ENCODE peak calls at places on chromosomes 4 and X, in nine cellular contexts. W is WTC11, S is kidney, B is lower leg skin, Q is psoas muscle, H is spleen, D is neural crest cell, V is GM12864, O is fibroblast of pulmonary artery. F is an unnamed sample.

GRCh38 chrX:47200385-47201150 is 6.9 kb downstream of the UBA1 start:
- DNase-seq in W (no peak), S (no peak), B (peak), Q (peak), H (no peak), D (no peak), V (no peak), O (peak), F (peak)

GRCh38 chr4:37441231-37442061 is 196.9 kb downstream of the NWD2 start:
- DNase-seq in W (no peak), S (no peak), B (no peak), Q (no peak), H (no peak), D (no peak), V (no peak), O (no peak), F (no peak)

GRCh38 chr4:153113838-153114105 is 90.5 kb upstream of the TRIM2 start:
- DNase-seq in W (no peak), S (no peak), B (no peak), Q (no peak), H (no peak), D (no peak), V (no peak), O (no peak), F (no peak)

GRCh38 chrX:65635371-65635770 is 32.1 kb upstream of the MSN start:
- DNase-seq in W (no peak), S (no peak), B (no peak), Q (no peak), H (no peak), D (no peak), V (no peak), O (peak), F (no peak)

GRCh38 chrX:57329008-57329407 is 42.5 kb downstream of the FAAH2 start:
- DNase-seq in W (no peak), S (no peak), B (no peak), Q (no peak), H (no peak), D (no peak), V (no peak), O (no peak), F (no peak)

GRCh38 chr4:766152-766515 is 59.8 kb downstream of the CPLX1 start:
- DNase-seq in W (no peak), S (peak), B (no peak), Q (no peak), H (no peak), D (no peak), V (no peak), O (no peak), F (no peak)

GRCh38 chrX:53374923-53375322 is 47.5 kb downstream of the SMC1A start:
- DNase-seq in W (no peak), S (no peak), B (no peak), Q (no peak), H (no peak), D (no peak), V (no peak), O (no peak), F (no peak)

GRCh38 chr4:64399313-64400109 is 9.7 kb downstream of the TECRL start:
- DNase-seq in W (peak), S (no peak), B (no peak), Q (peak), H (no peak), D (no peak), V (no peak), O (no peak), F (peak)

GRCh38 chr4:166017804-166018203 is 144.8 kb downstream of the TLL1 start:
- DNase-seq in W (no peak), S (no peak), B (no peak), Q (no peak), H (no peak), D (no peak), V (no peak), O (no peak), F (no peak)

GRCh38 chrX:11665144-11666040 is at the start of gene ARHGAP6:
- DNase-seq in W (peak), S (peak), B (peak), Q (peak), H (no peak), D (peak), V (no peak), O (peak), F (peak)

GRCh38 chr4:81375745-81376144 is 96.0 kb downstream of the RASGEF1B start:
- DNase-seq in W (peak), S (no peak), B (no peak), Q (no peak), H (no peak), D (no peak), V (no peak), O (no peak), F (no peak)

GRCh38 chrX:40908857-40909475 is 173.6 kb upstream of the MED14 start:
- DNase-seq in W (no peak), S (no peak), B (no peak), Q (no peak), H (no peak), D (no peak), V (no peak), O (peak), F (no peak)

GRCh38 chr4:47278631-47279030 is 184.9 kb downstream of the COMMD8 start:
- DNase-seq in W (no peak), S (no peak), B (no peak), Q (no peak), H (no peak), D (no peak), V (no peak), O (no peak), F (no peak)

GRCh38 chrX:152896450-152896849 is 1.4 kb upstream of the ZNF185 start:
- DNase-seq in W (no peak), S (peak), B (no peak), Q (no peak), H (peak), D (no peak), V (no peak), O (peak), F (peak)

GRCh38 chrX:97328853-97329252 is 445.1 kb downstream of the RPA4 start:
- DNase-seq in W (no peak), S (no peak), B (no peak), Q (no peak), H (no peak), D (no peak), V (no peak), O (no peak), F (no peak)

GRCh38 chr4:12679217-12679616 is 804.9 kb downstream of the RAB28 start:
- DNase-seq in W (no peak), S (no peak), B (no peak), Q (no peak), H (no peak), D (no peak), V (no peak), O (peak), F (no peak)
- TF ChIP-seq CTCF in W (no peak), S (no peak), B (no peak), Q (no peak), H (no peak), D (peak), V (peak), O (peak), F (peak)

GRCh38 chrX:115036029-115036428 is 18.6 kb upstream of the IL13RA2 start:
- DNase-seq in W (no peak), S (no peak), B (no peak), Q (no peak), H (no peak), D (no peak), V (no peak), O (no peak), F (no peak)

GRCh38 chrX:115038406-115038805 is 21.0 kb upstream of the IL13RA2 start:
- DNase-seq in W (no peak), S (no peak), B (no peak), Q (no peak), H (no peak), D (no peak), V (no peak), O (no peak), F (no peak)

GRCh38 chrX:115040417-115040816 is 23.0 kb upstream of the IL13RA2 start:
- DNase-seq in W (peak), S (no peak), B (no peak), Q (no peak), H (no peak), D (no peak), V (no peak), O (no peak), F (no peak)
- TF ChIP-seq CTCF in W (no peak), S (no peak), B (no peak), Q (no peak), H (no peak), D (no peak), V (no peak), O (no peak), F (no peak)

DNA sequence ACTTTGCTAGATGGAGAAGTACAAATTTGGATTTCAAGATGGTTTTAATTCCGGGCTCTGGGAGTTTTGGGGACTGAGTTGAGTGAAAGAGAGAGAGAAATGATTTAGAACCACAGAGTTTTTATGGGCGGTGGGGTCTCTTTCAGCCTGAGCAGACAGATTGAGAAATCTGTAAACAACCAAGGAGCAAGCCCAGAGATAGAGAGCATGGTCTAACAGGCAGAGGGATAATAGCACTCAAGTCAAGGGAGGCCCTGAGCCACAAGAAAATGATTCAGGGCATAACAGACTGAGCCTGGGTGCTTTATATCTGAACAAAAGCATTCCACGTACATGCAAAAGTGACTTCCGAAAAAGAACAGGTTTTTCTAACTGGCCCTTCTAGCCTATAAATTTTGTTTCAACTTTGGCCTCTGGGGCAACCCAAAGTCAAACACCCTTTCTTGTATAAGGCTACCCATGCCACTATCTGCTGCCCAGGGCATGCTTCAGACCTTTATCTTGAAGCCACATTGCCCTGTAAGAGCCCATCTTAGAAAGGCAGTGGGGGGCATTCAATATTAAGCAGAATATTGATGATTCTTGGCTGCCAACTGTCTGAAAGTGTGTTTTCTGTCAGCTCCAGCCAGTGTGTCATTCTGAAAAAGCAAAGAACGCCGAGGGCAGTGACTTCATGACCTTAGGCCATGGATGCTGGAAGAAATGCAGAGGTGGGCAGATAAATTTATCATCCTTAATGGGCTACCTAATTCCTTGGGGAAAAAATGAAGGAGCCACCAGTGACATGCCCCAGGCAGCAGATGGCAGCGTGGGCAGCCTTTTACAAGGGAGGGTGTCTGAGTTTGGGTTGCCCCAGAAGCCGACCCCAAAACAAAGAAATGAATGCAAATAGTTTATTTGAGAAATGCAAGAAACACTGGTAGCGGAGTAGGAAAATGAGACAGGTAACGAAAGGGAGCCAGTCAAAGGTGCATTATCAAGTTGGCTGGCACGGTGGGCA is 637.6 kb downstream of the MID1IP1 start:
- DNase-seq in W (peak), S (no peak), B (no peak), Q (no peak), H (no peak), D (no peak), V (no peak), O (no peak), F (no peak)
- TF ChIP-seq CTCF in W (no peak), S (no peak), B (no peak), Q (peak), H (no peak), D (peak), V (no peak), O (peak), F (peak)

DNA sequence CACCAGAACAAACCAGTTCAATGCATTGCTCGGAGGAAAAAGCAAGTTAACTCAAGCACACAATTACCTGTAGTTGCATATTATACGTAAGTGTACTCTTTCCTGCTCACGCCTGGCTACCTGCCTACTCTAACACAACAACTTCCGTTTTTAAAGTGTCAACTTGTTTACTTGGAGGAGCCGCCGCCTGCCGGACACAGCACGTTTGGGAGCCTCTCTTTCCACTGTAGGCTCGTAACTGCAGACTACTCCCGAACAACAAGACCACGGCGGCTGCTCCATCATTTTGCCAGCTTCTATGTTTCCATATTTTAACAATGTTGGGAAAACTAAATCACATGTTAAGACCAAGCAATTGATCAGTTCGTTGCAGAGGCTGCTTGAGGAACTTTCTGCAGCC is 882 bp downstream of the MTNR1A start:
- DNase-seq in W (peak), S (no peak), B (no peak), Q (no peak), H (peak), D (peak), V (no peak), O (peak), F (no peak)
- TF ChIP-seq CTCF in W (no peak), S (peak), B (no peak), Q (no peak), H (no peak), D (peak), V (no peak), O (peak), F (peak)

DNA sequence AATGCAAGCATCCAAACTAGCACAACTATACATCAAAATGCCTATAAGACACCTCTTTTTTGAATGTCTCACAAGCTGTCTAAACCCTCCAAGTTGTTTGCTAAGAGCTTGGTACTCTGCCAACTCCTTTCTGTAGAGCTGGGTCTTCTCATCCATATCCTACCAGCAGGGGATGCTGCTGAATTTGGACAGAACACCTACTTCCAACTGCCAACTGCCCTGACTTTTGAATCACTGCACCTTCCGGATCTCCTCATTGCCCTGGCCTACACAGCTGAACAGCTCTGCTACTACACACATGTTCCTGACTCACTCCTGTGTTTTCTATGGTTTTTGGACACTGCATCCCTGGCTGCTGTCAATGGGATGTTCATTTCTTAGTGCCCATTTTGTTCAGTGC is 18.7 kb downstream of the FAM184B start:
- DNase-seq in W (no peak), S (no peak), B (no peak), Q (no peak), H (no peak), D (no peak), V (no peak), O (peak), F (no peak)
- TF ChIP-seq CTCF in W (no peak), S (peak), B (no peak), Q (peak), H (no peak), D (no peak), V (peak), O (peak), F (peak)

DNA sequence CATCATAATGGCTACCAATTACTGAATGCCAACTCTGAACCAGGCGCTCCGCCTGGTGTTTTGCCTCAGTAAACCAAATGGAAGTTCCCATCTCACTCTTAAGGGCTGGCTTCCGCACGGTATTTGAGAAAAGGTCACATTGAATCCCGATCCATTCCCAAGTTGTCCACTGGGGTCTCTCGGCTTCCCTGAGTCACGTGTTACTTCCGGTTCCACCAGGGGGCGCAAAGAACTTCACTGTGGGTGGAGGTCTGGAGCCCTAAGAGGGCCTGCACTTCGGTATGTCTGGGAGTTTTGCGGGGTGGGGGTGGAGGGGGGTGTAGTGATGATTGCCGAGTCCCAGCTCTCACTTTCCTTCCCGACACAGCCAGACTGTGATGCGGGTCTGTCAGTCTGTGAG is 13.4 kb upstream of the NHS start:
- DNase-seq in W (peak), S (no peak), B (no peak), Q (no peak), H (no peak), D (peak), V (no peak), O (no peak), F (no peak)
- TF ChIP-seq CTCF in W (peak), S (peak), B (no peak), Q (no peak), H (no peak), D (peak), V (peak), O (peak), F (peak)

DNA sequence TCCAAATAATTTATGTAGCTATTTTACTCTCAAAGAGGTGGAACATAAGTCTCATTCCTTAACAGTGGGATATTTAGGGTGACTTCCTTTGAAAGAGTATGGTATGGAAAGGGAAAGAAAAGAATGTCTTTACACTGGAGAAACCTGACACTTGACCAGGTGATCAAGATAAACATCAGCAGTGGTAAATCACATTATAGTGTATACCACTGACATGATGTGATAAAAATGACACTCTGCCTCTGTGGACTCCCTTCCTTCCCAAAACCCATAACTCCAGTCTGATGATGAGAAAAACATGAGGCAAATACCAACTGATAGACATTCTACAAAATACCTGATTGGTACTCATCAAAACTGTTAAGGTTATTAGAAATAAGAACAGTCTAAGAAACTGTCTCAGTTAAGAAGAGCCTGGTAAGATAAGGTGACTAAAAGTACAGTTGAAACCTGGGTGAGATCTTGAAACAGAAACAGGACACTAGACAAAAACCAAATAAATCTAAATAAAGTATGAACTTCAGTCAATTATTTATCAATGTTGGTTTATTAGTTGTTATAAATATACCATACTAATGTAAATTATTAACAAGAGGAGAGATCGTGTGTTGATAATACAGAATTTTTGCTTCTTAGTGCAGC is 144.2 kb upstream of the PCDH18 start:
- DNase-seq in W (no peak), S (no peak), B (no peak), Q (no peak), H (no peak), D (no peak), V (no peak), O (no peak), F (no peak)
- TF ChIP-seq CTCF in W (no peak), S (no peak), B (no peak), Q (no peak), H (no peak), D (no peak), V (no peak), O (no peak), F (no peak)

GRCh38 chrX:15973299-15973698 is 118.7 kb upstream of the AP1S2 start:
- DNase-seq in W (peak), S (no peak), B (no peak), Q (no peak), H (no peak), D (peak), V (peak), O (peak), F (no peak)
- TF ChIP-seq CTCF in W (no peak), S (peak), B (no peak), Q (peak), H (peak), D (peak), V (peak), O (peak), F (peak)

DNA sequence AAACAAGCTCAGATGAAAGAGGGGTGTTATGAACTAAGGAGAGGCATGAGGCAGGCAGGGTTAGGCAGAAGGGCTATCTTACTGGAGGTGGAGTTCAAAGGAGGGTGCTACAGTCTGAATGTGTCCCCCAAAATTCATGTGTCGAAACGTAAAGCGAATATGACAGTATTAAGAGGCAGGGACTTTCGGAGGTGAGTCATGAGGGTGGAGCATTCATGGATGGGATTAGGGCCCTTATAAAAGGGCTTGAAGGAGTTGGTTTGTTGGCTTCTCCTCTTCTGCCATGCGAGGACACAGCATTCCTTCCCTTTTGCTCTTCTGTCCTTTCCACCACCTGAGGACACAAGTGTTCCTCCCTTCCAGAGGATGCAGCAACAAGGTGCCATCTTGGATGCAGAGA is 22.9 kb downstream of the APLN start:
- DNase-seq in W (no peak), S (no peak), B (no peak), Q (no peak), H (no peak), D (no peak), V (no peak), O (no peak), F (no peak)
- TF ChIP-seq CTCF in W (no peak), S (no peak), B (no peak), Q (no peak), H (no peak), D (no peak), V (no peak), O (no peak), F (no peak)

F was measured in chondrocyte.